ENCODE peak calls at places on chromosome 1, in six cellular contexts. E is BJ, O is brain microvascular endothelial cell, B is tibial artery, V is ovary, N is PC-3. C is an unnamed sample. For H3K36me3, the result is how much of the 10 kb centered on the place peaks cover.

GRCh38 chr1:202165267-202165941 is 5.0 kb upstream of the PTPN7 start:
- DNase-seq in E (no peak), O (no peak), B (no peak), V (no peak), N (no peak), C (no peak)

GRCh38 chr1:16215882-16216753 is 3.7 kb upstream of the ARHGEF19 start:
- DNase-seq in E (no peak), O (peak), B (peak), V (peak), N (peak), C (peak)

GRCh38 chr1:173266845-173267244 is 59.7 kb upstream of the TNFSF4 start:
- DNase-seq in E (no peak), O (no peak), B (no peak), V (no peak), N (peak), C (no peak)

GRCh38 chr1:44576456-44577150 is 97.7 kb downstream of the TMEM53 start:
- DNase-seq in E (no peak), O (no peak), B (no peak), V (no peak), N (no peak), C (no peak)

GRCh38 chr1:84506729-84507453 is 510 bp upstream of the GNG5 start:
- DNase-seq in E (no peak), O (no peak), B (no peak), V (no peak), N (peak), C (no peak)

GRCh38 chr1:152928671-152929070 is 18.3 kb upstream of the SPRR5 start:
- DNase-seq in E (no peak), O (no peak), B (no peak), V (no peak), N (no peak), C (no peak)

GRCh38 chr1:87473203-87473661 is 144.6 kb downstream of the LMO4 start:
- DNase-seq in E (no peak), O (no peak), B (no peak), V (no peak), N (peak), C (no peak)

GRCh38 chr1:21317690-21318043 is 27.4 kb upstream of the ECE1 start:
- DNase-seq in E (no peak), O (no peak), B (no peak), V (no peak), N (no peak), C (no peak)

GRCh38 chr1:94309216-94309615 is 71.8 kb upstream of the ARHGAP29 start:
- DNase-seq in E (no peak), O (no peak), B (no peak), V (no peak), N (no peak), C (no peak)

GRCh38 chr1:93129507-93130099 is 50.5 kb downstream of the MTF2 start:
- DNase-seq in E (no peak), O (no peak), B (no peak), V (no peak), N (no peak), C (no peak)

GRCh38 chr1:230797376-230798186 is 50.4 kb downstream of the CAPN9 start:
- DNase-seq in E (no peak), O (peak), B (peak), V (peak), N (peak), C (no peak)

GRCh38 chr1:8926707-8927694 is 18.7 kb upstream of the CA6 start:
- DNase-seq in E (no peak), O (no peak), B (no peak), V (no peak), N (no peak), C (no peak)

GRCh38 chr1:29256395-29256794 is 20.1 kb downstream of the PTPRU start:
- DNase-seq in E (no peak), O (no peak), B (peak), V (no peak), N (no peak), C (no peak)

GRCh38 chr1:212470059-212470458 is 37.3 kb downstream of the NENF start:
- DNase-seq in E (peak), O (peak), B (peak), V (peak), N (peak), C (peak)

GRCh38 chr1:88061106-88061829 is 622.8 kb upstream of the PKN2 start:
- DNase-seq in E (peak), O (peak), B (peak), V (no peak), N (peak), C (no peak)

GRCh38 chr1:98437540-98437939 is 224.0 kb upstream of the SNX7 start:
- DNase-seq in E (no peak), O (no peak), B (no peak), V (no peak), N (no peak), C (no peak)

GRCh38 chr1:15326691-15327530 is 79.9 kb downstream of the FHAD1 start:
- DNase-seq in E (peak), O (no peak), B (no peak), V (no peak), N (no peak), C (no peak)

GRCh38 chr1:117826551-117827078 is 102.8 kb downstream of the GDAP2 start:
- DNase-seq in E (peak), O (peak), B (peak), V (peak), N (peak), C (no peak)

GRCh38 chr1:150473659-150474058 is 13.6 kb upstream of the TARS2 start:
- DNase-seq in E (no peak), O (no peak), B (no peak), V (peak), N (no peak), C (no peak)

GRCh38 chr1:94527447-94528031 is 14.0 kb downstream of the F3 start:
- DNase-seq in E (no peak), O (peak), B (no peak), V (no peak), N (peak), C (no peak)

GRCh38 chr1:54118704-54119103 is 34.1 kb downstream of the CDCP2 start:
- DNase-seq in E (peak), O (peak), B (no peak), V (no peak), N (peak), C (no peak)

GRCh38 chr1:28449904-28450303 is 55.9 kb upstream of the RCC1 start:
- DNase-seq in E (no peak), O (no peak), B (no peak), V (no peak), N (peak), C (no peak)

GRCh38 chr1:67675800-67676199 is 9.2 kb upstream of the GADD45A start:
- DNase-seq in E (no peak), O (no peak), B (no peak), V (no peak), N (no peak), C (no peak)

GRCh38 chr1:119448112-119448511 is 33.2 kb downstream of the HSD3B2 start:
- DNase-seq in E (no peak), O (no peak), B (no peak), V (no peak), N (peak), C (no peak)
- TF ChIP-seq CTCF in E (no peak), O (no peak), B (no peak), V (no peak), N (peak), C (no peak)

DNA sequence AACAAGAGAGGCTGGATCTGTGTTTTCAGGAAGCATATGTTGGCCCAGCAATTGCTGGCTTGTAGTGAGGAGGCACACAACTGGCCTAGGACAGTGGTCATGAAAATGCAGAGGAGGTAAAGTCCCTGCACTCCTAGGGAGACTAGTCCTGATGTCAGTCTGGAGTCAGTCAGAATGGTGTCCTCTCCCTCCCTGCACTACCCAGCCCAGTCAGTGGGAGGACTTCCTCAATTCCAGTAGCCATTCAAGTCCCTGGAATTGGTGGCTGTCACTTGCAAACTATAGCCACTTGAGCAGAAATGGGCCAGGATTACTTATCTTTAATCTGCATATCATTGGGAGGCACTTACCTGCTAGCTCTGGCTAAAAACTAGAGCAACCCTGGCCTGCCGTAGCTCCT is 18.6 kb downstream of the NDUFS5 start:
- DNase-seq in E (no peak), O (no peak), B (peak), V (no peak), N (no peak), C (no peak)
- H3K4me3 ChIP-seq in E (no peak), O (no peak), B (no peak), V (no peak), N (no peak), C (no peak)

GRCh38 chr1:38025233-38025632 is 12.7 kb downstream of the UTP11 start:
- DNase-seq in E (no peak), O (no peak), B (no peak), V (no peak), N (no peak), C (no peak)
- H3K36me3 ChIP-seq in E (under half), O (half or more), B (half or more), V (under half), N (under half), C (half or more)

DNA sequence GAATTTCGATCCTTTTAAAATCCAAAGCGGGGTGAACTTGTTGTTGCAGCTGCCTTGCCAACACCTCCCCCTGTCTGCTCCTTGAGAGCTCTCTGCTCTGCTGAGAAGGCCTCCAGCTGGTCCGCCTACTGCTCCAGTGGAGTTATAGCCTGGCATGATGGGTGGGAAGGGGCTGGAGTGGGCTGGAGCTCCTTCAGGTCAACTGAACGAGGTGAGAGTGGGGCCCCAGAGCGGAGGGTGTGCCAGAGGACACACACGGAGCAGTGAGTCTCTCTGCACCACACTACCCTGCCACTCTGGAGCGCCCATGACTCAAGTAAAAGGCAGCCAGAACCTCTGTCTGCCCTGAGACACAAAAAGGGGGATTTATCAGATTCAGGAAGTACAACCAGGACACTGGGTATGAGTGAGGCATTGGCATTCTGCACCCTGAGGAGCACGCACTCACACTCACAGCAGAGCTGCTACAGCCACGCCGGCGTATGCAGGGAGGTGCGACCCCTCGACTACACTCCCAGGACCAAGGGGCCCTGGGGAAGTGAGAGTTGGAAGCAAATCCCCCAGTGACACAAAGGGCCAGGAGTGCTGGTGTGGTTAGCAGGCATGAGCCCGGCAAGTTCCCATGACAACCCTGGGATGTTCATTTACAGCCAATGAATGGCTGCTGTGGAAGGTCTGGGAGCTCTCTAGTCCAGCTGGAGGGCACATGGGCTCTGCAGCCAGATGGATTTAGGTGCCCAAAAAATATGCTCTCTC is 28.0 kb upstream of the EVA1B start:
- DNase-seq in E (peak), O (peak), B (no peak), V (no peak), N (peak), C (peak)
- TF ChIP-seq CTCF in E (no peak), O (no peak), B (no peak), V (no peak), N (peak), C (peak)

GRCh38 chr1:155859881-155860841 is 794 bp downstream of the SYT11 start:
- DNase-seq in E (no peak), O (peak), B (peak), V (peak), N (no peak), C (peak)
- H3K4me3 ChIP-seq in E (peak), O (peak), B (peak), V (peak), N (no peak), C (peak)

GRCh38 chr1:204426474-204426873 is 14.9 kb upstream of the PPP1R15B start:
- DNase-seq in E (no peak), O (no peak), B (no peak), V (no peak), N (no peak), C (peak)

GRCh38 chr1:204429746-204430145 is 18.1 kb upstream of the PPP1R15B start:
- DNase-seq in E (no peak), O (no peak), B (peak), V (no peak), N (no peak), C (peak)

GRCh38 chr1:204426035-204426436 is 14.4 kb upstream of the PPP1R15B start:
- DNase-seq in E (no peak), O (peak), B (no peak), V (no peak), N (peak), C (no peak)

GRCh38 chr1:204424621-204425020 is 13.0 kb upstream of the PPP1R15B start:
- DNase-seq in E (no peak), O (no peak), B (peak), V (no peak), N (no peak), C (peak)

GRCh38 chr1:204427302-204427701 is 15.7 kb upstream of the PPP1R15B start:
- DNase-seq in E (no peak), O (no peak), B (no peak), V (no peak), N (no peak), C (no peak)
- H3K36me3 ChIP-seq in E (under half), O (under half), B (under half), V (under half), N (under half), C (under half)

C was measured in ascending aorta.